ENCODE peak calls at places on chromosomes 12 and 14, in six cellular contexts. One of them, this sample, is unnamed.

GRCh38 chr14:85217412-85217811 is 312.5 kb upstream of the FLRT2 start:
- DNase-seq in putamen: no peak
- DNase-seq in effector CD4-positive, alpha-beta T cell: no peak
- DNase-seq in NCI-H2227 treated with DMSO at 0.1 percent for 48 hours: no peak
- DNase-seq in kidney epithelial cell: no peak
- DNase-seq in astrocyte of the spinal cord: peak
- DNase-seq in this sample: no peak

GRCh38 chr12:121802843-121803698 is 738 bp upstream of the SETD1B start:
- DNase-seq in astrocyte of the spinal cord: peak
- DNase-seq in effector CD4-positive, alpha-beta T cell: peak
- DNase-seq in NCI-H2227 treated with DMSO at 0.1 percent for 48 hours: peak
- DNase-seq in kidney epithelial cell: no peak
- DNase-seq in putamen: peak
- DNase-seq in this sample: peak

GRCh38 chr14:51430600-51430999 is 190.6 kb downstream of the TMX1 start:
- DNase-seq in astrocyte of the spinal cord: peak
- DNase-seq in putamen: no peak
- DNase-seq in effector CD4-positive, alpha-beta T cell: no peak
- DNase-seq in kidney epithelial cell: no peak
- DNase-seq in NCI-H2227 treated with DMSO at 0.1 percent for 48 hours: no peak
- DNase-seq in this sample: no peak

GRCh38 chr12:47360771-47361388 is 281.1 kb upstream of the AMIGO2 start:
- DNase-seq in kidney epithelial cell: no peak
- DNase-seq in astrocyte of the spinal cord: no peak
- DNase-seq in effector CD4-positive, alpha-beta T cell: peak
- DNase-seq in NCI-H2227 treated with DMSO at 0.1 percent for 48 hours: peak
- DNase-seq in putamen: no peak
- DNase-seq in this sample: peak

GRCh38 chr14:77498984-77499527 is 440 bp upstream of the ISM2 start:
- DNase-seq in putamen: no peak
- DNase-seq in effector CD4-positive, alpha-beta T cell: no peak
- DNase-seq in kidney epithelial cell: no peak
- DNase-seq in NCI-H2227 treated with DMSO at 0.1 percent for 48 hours: no peak
- DNase-seq in astrocyte of the spinal cord: no peak
- DNase-seq in this sample: no peak

GRCh38 chr12:93638954-93639353 is 38.2 kb upstream of the CRADD start:
- DNase-seq in kidney epithelial cell: no peak
- DNase-seq in NCI-H2227 treated with DMSO at 0.1 percent for 48 hours: no peak
- DNase-seq in astrocyte of the spinal cord: no peak
- DNase-seq in putamen: no peak
- DNase-seq in effector CD4-positive, alpha-beta T cell: no peak
- DNase-seq in this sample: no peak

GRCh38 chr14:77660754-77661153 is 44.3 kb upstream of the SPTLC2 start:
- DNase-seq in astrocyte of the spinal cord: peak
- DNase-seq in effector CD4-positive, alpha-beta T cell: no peak
- DNase-seq in putamen: peak
- DNase-seq in NCI-H2227 treated with DMSO at 0.1 percent for 48 hours: peak
- DNase-seq in kidney epithelial cell: peak
- DNase-seq in this sample: no peak

GRCh38 chr14:91883770-91884169 is 16.4 kb upstream of the TC2N start:
- DNase-seq in astrocyte of the spinal cord: no peak
- DNase-seq in NCI-H2227 treated with DMSO at 0.1 percent for 48 hours: no peak
- DNase-seq in putamen: no peak
- DNase-seq in effector CD4-positive, alpha-beta T cell: no peak
- DNase-seq in kidney epithelial cell: no peak
- DNase-seq in this sample: no peak

GRCh38 chr12:79444089-79444488 is 246.7 kb downstream of the PAWR start:
- DNase-seq in kidney epithelial cell: no peak
- DNase-seq in putamen: no peak
- DNase-seq in astrocyte of the spinal cord: peak
- DNase-seq in effector CD4-positive, alpha-beta T cell: no peak
- DNase-seq in NCI-H2227 treated with DMSO at 0.1 percent for 48 hours: no peak
- DNase-seq in this sample: no peak

GRCh38 chr14:94342334-94342934 is 19.3 kb upstream of the SERPINA6 start:
- DNase-seq in astrocyte of the spinal cord: peak
- DNase-seq in NCI-H2227 treated with DMSO at 0.1 percent for 48 hours: no peak
- DNase-seq in putamen: peak
- DNase-seq in kidney epithelial cell: peak
- DNase-seq in effector CD4-positive, alpha-beta T cell: no peak
- DNase-seq in this sample: no peak

GRCh38 chr14:85534435-85534834 is 4.5 kb downstream of the FLRT2 start:
- DNase-seq in NCI-H2227 treated with DMSO at 0.1 percent for 48 hours: no peak
- DNase-seq in kidney epithelial cell: no peak
- DNase-seq in astrocyte of the spinal cord: no peak
- DNase-seq in effector CD4-positive, alpha-beta T cell: no peak
- DNase-seq in putamen: no peak
- DNase-seq in this sample: no peak